ENCODE peak calls at places on chromosome X, in seven cellular contexts. Q, S, T, P, I, W and Y are unnamed samples.

GRCh38 chrX:134932528-134933217 is 58.1 kb upstream of the SMIM10 start:
- DNase-seq in Q (peak; percentile 56), S (no peak), T (no peak), P (peak; percentile 92), I (no peak), W (no peak), Y (no peak)

GRCh38 chrX:19846995-19847790 is 40.2 kb downstream of the SH3KBP1 start:
- DNase-seq in Q (peak; percentile 59), S (no peak), T (no peak), P (peak; percentile 87), I (no peak), W (no peak), Y (peak; percentile 56)

GRCh38 chrX:37302569-37302968 is 46.6 kb upstream of the PRRG1 start:
- DNase-seq in Q (peak; percentile 52), S (no peak), T (no peak), P (peak; percentile 6), I (peak; percentile 12), W (peak; percentile 35), Y (no peak)

GRCh38 chrX:13855689-13856425 is 39.0 kb upstream of the GPM6B start:
- DNase-seq in Q (peak; percentile 6), S (no peak), T (no peak), P (peak; percentile 26), I (no peak), W (peak; percentile 39), Y (no peak)

GRCh38 chrX:111131572-111131971 is 35.6 kb downstream of the PAK3 start:
- DNase-seq in Q (peak; percentile 1), S (no peak), T (no peak), P (peak; percentile 51), I (no peak), W (no peak), Y (no peak)

GRCh38 chrX:118519411-118520205 is 24.0 kb downstream of the DOCK11 start:
- DNase-seq in Q (peak; percentile 31), S (no peak), T (no peak), P (peak; percentile 71), I (no peak), W (no peak), Y (no peak)

GRCh38 chrX:50183891-50184290 is 16.9 kb downstream of the AKAP4 start:
- DNase-seq in Q (no peak), S (no peak), T (no peak), P (no peak), I (no peak), W (no peak), Y (no peak)

GRCh38 chrX:126137899-126138298 is 28.2 kb downstream of the DCAF12L2 start:
- DNase-seq in Q (no peak), S (no peak), T (no peak), P (no peak), I (no peak), W (peak; percentile 9), Y (no peak)

GRCh38 chrX:4315891-4316290 is 602.4 kb upstream of the PRKX start:
- DNase-seq in Q (peak; percentile 28), S (no peak), T (no peak), P (no peak), I (no peak), W (no peak), Y (no peak)

GRCh38 chrX:107738272-107738671 is 37.3 kb downstream of the TSC22D3 start:
- DNase-seq in Q (no peak), S (no peak), T (no peak), P (no peak), I (no peak), W (no peak), Y (no peak)

GRCh38 chrX:28586291-28586690 is 955 bp upstream of the IL1RAPL1 start:
- DNase-seq in Q (peak; percentile 20), S (peak; percentile 31), T (no peak), P (peak; percentile 61), I (peak; percentile 10), W (peak; percentile 1), Y (peak; percentile 13)

GRCh38 chrX:96379951-96380350 is 304.7 kb upstream of the DIAPH2 start:
- DNase-seq in Q (no peak), S (no peak), T (no peak), P (no peak), I (no peak), W (no peak), Y (no peak)

GRCh38 chrX:10390187-10390586 is 230.2 kb downstream of the MID1 start:
- DNase-seq in Q (no peak), S (no peak), T (no peak), P (no peak), I (no peak), W (no peak), Y (no peak)

GRCh38 chrX:74270393-74270792 is 33.6 kb upstream of the ZCCHC13 start:
- DNase-seq in Q (no peak), S (no peak), T (no peak), P (no peak), I (no peak), W (no peak), Y (no peak)
- H3K27ac ChIP-seq in Q (no peak overlapping the region), S (no peak overlapping the region), T (no peak overlapping the region), P (no peak overlapping the region), I (no peak overlapping the region), W (no peak overlapping the region), Y (no peak overlapping the region)

GRCh38 chrX:101407167-101407747 is 468 bp downstream of the GLA start:
- DNase-seq in Q (no peak), S (no peak), T (no peak), P (no peak), I (no peak), W (no peak), Y (no peak)
- H3K27ac ChIP-seq in Q (peak overlapping the region; percentile 84), S (peak overlapping the region; percentile 73), T (peak overlapping the region; percentile 81), P (peak overlapping the region; percentile 98), I (peak overlapping the region; percentile 90), W (peak overlapping the region; percentile 98), Y (peak overlapping the region; percentile 86)

GRCh38 chrX:154411322-154411980 is at the start of gene TAFAZZIN:
- DNase-seq in Q (peak; percentile 68), S (peak; percentile 49), T (peak; percentile 86), P (peak; percentile 56), I (peak; percentile 84), W (peak; percentile 77), Y (no peak)

GRCh38 chrX:154409222-154409871 is at the start of gene DNASE1L1:
- DNase-seq in Q (peak; percentile 91), S (peak; percentile 69), T (peak; percentile 70), P (peak; percentile 90), I (peak; percentile 90), W (no peak), Y (peak; percentile 57)

GRCh38 chrX:154413142-154413541 is 1.8 kb downstream of the TAFAZZIN start:
- DNase-seq in Q (no peak), S (no peak), T (no peak), P (no peak), I (no peak), W (no peak), Y (no peak)

GRCh38 chrX:154411981-154412340 is 622 bp downstream of the TAFAZZIN start:
- DNase-seq in Q (peak; percentile 58), S (no peak), T (peak; percentile 74), P (peak; percentile 50), I (peak; percentile 76), W (peak; percentile 48), Y (no peak)

DNA sequence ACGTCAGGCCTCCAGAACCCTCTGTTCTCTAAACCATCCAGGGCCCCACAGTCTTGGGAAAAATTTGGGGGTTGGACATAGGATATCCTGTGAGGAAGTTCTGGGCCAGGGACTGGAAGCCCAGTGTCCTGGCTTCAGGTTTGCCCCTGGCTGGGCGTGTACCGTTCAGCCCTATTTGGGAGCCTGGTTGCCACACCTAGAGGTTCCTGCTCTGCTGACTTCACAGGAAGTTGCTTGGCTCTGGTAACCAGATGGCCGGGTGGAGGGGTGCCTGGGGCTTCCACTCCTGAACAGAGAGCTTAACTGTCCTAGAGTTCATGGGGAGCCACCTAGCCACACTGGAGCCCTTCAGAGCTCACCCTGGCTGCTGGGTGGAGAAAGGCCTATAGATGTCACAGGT is 1.1 kb downstream of the TAFAZZIN start:
- DNase-seq in Q (peak; percentile 39), S (no peak), T (no peak), P (no peak), I (peak; percentile 54), W (no peak), Y (no peak)
- H3K27ac ChIP-seq in Q (peak overlapping the region; percentile 45), S (peak overlapping the region; percentile 32), T (no peak overlapping the region), P (peak overlapping the region; percentile 56), I (peak overlapping the region; percentile 96), W (peak overlapping the region; percentile 30), Y (no peak overlapping the region)

DNA sequence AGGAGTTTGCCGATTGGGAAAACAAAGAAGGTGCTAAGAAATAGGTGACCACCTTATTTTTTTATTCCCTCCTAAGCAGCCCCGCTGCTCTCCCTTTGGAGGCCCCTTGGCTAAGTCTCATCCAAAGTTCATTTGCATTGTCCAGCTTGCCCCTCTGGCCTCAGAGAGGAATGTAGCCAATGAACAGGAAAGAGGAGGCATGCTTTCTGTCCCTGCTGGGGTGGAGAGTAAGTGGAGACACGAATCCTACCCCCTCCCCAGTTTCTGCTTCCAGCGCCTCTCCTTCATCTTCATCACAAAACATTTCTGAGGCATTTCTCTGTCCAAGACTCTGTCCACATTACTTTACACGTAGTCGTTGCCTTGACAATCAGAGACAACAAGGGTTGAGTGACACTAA is 38.7 kb downstream of the NLGN3 start:
- DNase-seq in Q (no peak), S (peak; percentile 14), T (no peak), P (no peak), I (no peak), W (no peak), Y (no peak)
- H3K27ac ChIP-seq in Q (no peak overlapping the region), S (peak overlapping the region; percentile 90), T (no peak overlapping the region), P (no peak overlapping the region), I (peak overlapping the region; percentile 84), W (no peak overlapping the region), Y (no peak overlapping the region)

GRCh38 chrX:16785247-16786138 is 773 bp upstream of the TXLNG start:
- DNase-seq in Q (peak; percentile 6), S (no peak), T (no peak), P (no peak), I (peak; percentile 46), W (no peak), Y (no peak)

GRCh38 chrX:16788477-16788876 is 2.2 kb downstream of the TXLNG start:
- DNase-seq in Q (no peak), S (no peak), T (no peak), P (no peak), I (no peak), W (no peak), Y (no peak)

GRCh38 chrX:16783452-16783851 is 2.8 kb upstream of the TXLNG start:
- DNase-seq in Q (no peak), S (no peak), T (no peak), P (no peak), I (no peak), W (no peak), Y (no peak)

GRCh38 chrX:16786791-16787735 is 797 bp downstream of the TXLNG start:
- DNase-seq in Q (peak; percentile 35), S (no peak), T (peak; percentile 67), P (no peak), I (peak; percentile 38), W (no peak), Y (no peak)

DNA sequence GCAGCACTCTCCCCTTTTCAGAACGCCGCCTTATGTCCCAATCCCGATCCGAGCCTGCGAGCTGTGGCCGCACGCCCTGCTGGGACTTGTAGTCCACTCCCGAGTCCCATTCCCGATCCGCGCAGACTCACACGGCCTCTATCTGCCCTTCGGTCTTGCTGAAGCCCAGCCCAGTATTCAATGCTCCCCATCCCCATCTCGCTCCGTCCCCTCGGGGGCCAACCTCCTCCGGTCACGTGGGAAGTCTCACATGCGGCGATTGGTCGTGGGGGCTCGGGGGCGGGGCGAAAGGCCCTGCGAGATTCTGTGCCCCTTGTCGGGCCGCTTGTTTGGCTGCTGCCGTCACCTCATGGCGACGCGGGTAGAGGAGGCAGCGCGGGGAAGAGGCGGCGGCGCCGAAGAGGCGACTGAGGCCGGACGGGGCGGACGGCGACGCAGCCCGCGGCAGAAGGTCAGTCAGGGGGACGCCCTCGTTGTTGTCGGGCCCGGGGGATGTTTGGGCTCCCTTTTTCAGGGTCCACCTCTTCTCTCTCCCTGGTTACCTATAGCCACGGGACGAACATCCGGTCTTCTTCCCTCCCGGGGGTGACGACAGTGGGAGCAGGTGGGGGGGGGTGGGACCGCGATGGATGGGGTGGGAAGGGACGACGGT is at the start of gene TXLNG:
- DNase-seq in Q (peak; percentile 97), S (peak; percentile 94), T (peak; percentile 95), P (peak; percentile 100), I (peak; percentile 99), W (peak; percentile 100), Y (peak; percentile 96)
- H3K27ac ChIP-seq in Q (peak within 1 kb of the TSS; percentile 49), S (no peak within 1 kb of the TSS), T (peak within 1 kb of the TSS; percentile 76), P (peak within 1 kb of the TSS; percentile 77), I (peak within 1 kb of the TSS; percentile 95), W (peak within 1 kb of the TSS; percentile 58), Y (peak within 1 kb of the TSS; percentile 47)